ENCODE peak calls at places on chromosomes 5 and 9, in seven cellular contexts. One of them, this sample, is unnamed.

GRCh38 chr5:1975898-1976765 is 93.4 kb upstream of the IRX4 start:
- DNase-seq in mammary epithelial cell: peak
- DNase-seq in neural progenitor cell: no peak
- DNase-seq in dorsolateral prefrontal cortex: no peak
- DNase-seq in uterus: no peak
- DNase-seq in CD8-positive, alpha-beta T cell: no peak
- DNase-seq in right atrium auricular region: no peak
- DNase-seq in this sample: no peak

GRCh38 chr5:51669095-51669494 is 285.8 kb downstream of the ISL1 start:
- DNase-seq in neural progenitor cell: no peak
- DNase-seq in mammary epithelial cell: no peak
- DNase-seq in uterus: no peak
- DNase-seq in right atrium auricular region: no peak
- DNase-seq in CD8-positive, alpha-beta T cell: no peak
- DNase-seq in dorsolateral prefrontal cortex: no peak
- DNase-seq in this sample: no peak

GRCh38 chr5:73816656-73817420 is 190.8 kb downstream of the ARHGEF28 start:
- DNase-seq in uterus: no peak
- DNase-seq in CD8-positive, alpha-beta T cell: no peak
- DNase-seq in neural progenitor cell: no peak
- DNase-seq in mammary epithelial cell: peak
- DNase-seq in dorsolateral prefrontal cortex: no peak
- DNase-seq in right atrium auricular region: no peak
- DNase-seq in this sample: peak

GRCh38 chr5:82521431-82522051 is 243.4 kb upstream of the RPS23 start:
- DNase-seq in neural progenitor cell: no peak
- DNase-seq in mammary epithelial cell: peak
- DNase-seq in dorsolateral prefrontal cortex: no peak
- DNase-seq in CD8-positive, alpha-beta T cell: no peak
- DNase-seq in uterus: no peak
- DNase-seq in right atrium auricular region: no peak
- DNase-seq in this sample: no peak

GRCh38 chr5:72244862-72245371 is 75.1 kb downstream of the MRPS27 start:
- DNase-seq in dorsolateral prefrontal cortex: no peak
- DNase-seq in neural progenitor cell: peak
- DNase-seq in CD8-positive, alpha-beta T cell: no peak
- DNase-seq in right atrium auricular region: no peak
- DNase-seq in mammary epithelial cell: no peak
- DNase-seq in uterus: no peak
- DNase-seq in this sample: no peak

GRCh38 chr5:83306572-83307241 is 164.8 kb upstream of the VCAN start:
- DNase-seq in mammary epithelial cell: peak
- DNase-seq in neural progenitor cell: no peak
- DNase-seq in CD8-positive, alpha-beta T cell: no peak
- DNase-seq in right atrium auricular region: peak
- DNase-seq in dorsolateral prefrontal cortex: no peak
- DNase-seq in uterus: no peak
- DNase-seq in this sample: peak

GRCh38 chr5:28810751-28811136 is 1772.4 kb upstream of the CDH9 start:
- DNase-seq in uterus: no peak
- DNase-seq in neural progenitor cell: no peak
- DNase-seq in dorsolateral prefrontal cortex: no peak
- DNase-seq in right atrium auricular region: no peak
- DNase-seq in mammary epithelial cell: no peak
- DNase-seq in CD8-positive, alpha-beta T cell: no peak
- DNase-seq in this sample: no peak

GRCh38 chr5:38367410-38367809 is 109.1 kb downstream of the EGFLAM start:
- DNase-seq in dorsolateral prefrontal cortex: no peak
- DNase-seq in uterus: no peak
- DNase-seq in CD8-positive, alpha-beta T cell: no peak
- DNase-seq in right atrium auricular region: no peak
- DNase-seq in neural progenitor cell: no peak
- DNase-seq in mammary epithelial cell: no peak
- DNase-seq in this sample: no peak

GRCh38 chr5:154663424-154663823 is 91.8 kb upstream of the LARP1 start:
- DNase-seq in neural progenitor cell: no peak
- DNase-seq in mammary epithelial cell: no peak
- DNase-seq in right atrium auricular region: no peak
- DNase-seq in uterus: no peak
- DNase-seq in dorsolateral prefrontal cortex: no peak
- DNase-seq in CD8-positive, alpha-beta T cell: no peak
- DNase-seq in this sample: no peak

GRCh38 chr5:130109152-130109551 is 204.9 kb downstream of the CHSY3 start:
- DNase-seq in right atrium auricular region: no peak
- DNase-seq in CD8-positive, alpha-beta T cell: no peak
- DNase-seq in neural progenitor cell: peak
- DNase-seq in dorsolateral prefrontal cortex: no peak
- DNase-seq in mammary epithelial cell: peak
- DNase-seq in uterus: no peak
- DNase-seq in this sample: no peak

GRCh38 chr5:149203896-149204544 is 62.7 kb downstream of the ABLIM3 start:
- DNase-seq in mammary epithelial cell: peak
- DNase-seq in uterus: no peak
- DNase-seq in CD8-positive, alpha-beta T cell: no peak
- DNase-seq in right atrium auricular region: no peak
- DNase-seq in neural progenitor cell: no peak
- DNase-seq in dorsolateral prefrontal cortex: no peak
- DNase-seq in this sample: no peak

GRCh38 chr5:159877894-159878448 is 38.3 kb upstream of the ADRA1B start:
- DNase-seq in right atrium auricular region: no peak
- DNase-seq in CD8-positive, alpha-beta T cell: no peak
- DNase-seq in uterus: peak
- DNase-seq in dorsolateral prefrontal cortex: peak
- DNase-seq in neural progenitor cell: no peak
- DNase-seq in mammary epithelial cell: no peak
- DNase-seq in this sample: no peak

GRCh38 chr9:98146101-98146991 is 27.3 kb upstream of the TRIM14 start:
- DNase-seq in mammary epithelial cell: peak
- DNase-seq in uterus: no peak
- DNase-seq in right atrium auricular region: no peak
- DNase-seq in neural progenitor cell: peak
- DNase-seq in dorsolateral prefrontal cortex: no peak
- DNase-seq in CD8-positive, alpha-beta T cell: no peak
- DNase-seq in this sample: no peak

GRCh38 chr5:55062039-55062779 is 38.2 kb downstream of the GZMK start:
- DNase-seq in right atrium auricular region: no peak
- DNase-seq in CD8-positive, alpha-beta T cell: peak
- DNase-seq in mammary epithelial cell: no peak
- DNase-seq in uterus: no peak
- DNase-seq in dorsolateral prefrontal cortex: no peak
- DNase-seq in neural progenitor cell: no peak
- DNase-seq in this sample: no peak

GRCh38 chr5:178238711-178239592 is 6.3 kb upstream of the PHYKPL start:
- DNase-seq in right atrium auricular region: no peak
- DNase-seq in mammary epithelial cell: no peak
- DNase-seq in dorsolateral prefrontal cortex: no peak
- DNase-seq in CD8-positive, alpha-beta T cell: peak
- DNase-seq in uterus: no peak
- DNase-seq in neural progenitor cell: no peak
- DNase-seq in this sample: no peak

GRCh38 chr5:103674321-103674720 is 111.7 kb upstream of the NUDT12 start:
- DNase-seq in neural progenitor cell: no peak
- DNase-seq in dorsolateral prefrontal cortex: no peak
- DNase-seq in right atrium auricular region: no peak
- DNase-seq in mammary epithelial cell: no peak
- DNase-seq in uterus: no peak
- DNase-seq in CD8-positive, alpha-beta T cell: no peak
- DNase-seq in this sample: no peak

GRCh38 chr5:1471997-1472963 is 27.0 kb upstream of the SLC6A3 start:
- DNase-seq in right atrium auricular region: no peak
- DNase-seq in neural progenitor cell: no peak
- DNase-seq in CD8-positive, alpha-beta T cell: no peak
- DNase-seq in mammary epithelial cell: no peak
- DNase-seq in dorsolateral prefrontal cortex: peak
- DNase-seq in uterus: peak
- DNase-seq in this sample: no peak

GRCh38 chr9:134839441-134840125 is 41.0 kb upstream of the FCN2 start:
- DNase-seq in uterus: no peak
- DNase-seq in mammary epithelial cell: no peak
- DNase-seq in dorsolateral prefrontal cortex: no peak
- DNase-seq in neural progenitor cell: peak
- DNase-seq in right atrium auricular region: no peak
- DNase-seq in CD8-positive, alpha-beta T cell: no peak
- DNase-seq in this sample: no peak

GRCh38 chr5:128869970-128870747 is 95.1 kb upstream of the SLC27A6 start:
- DNase-seq in neural progenitor cell: peak
- DNase-seq in right atrium auricular region: no peak
- DNase-seq in uterus: no peak
- DNase-seq in mammary epithelial cell: no peak
- DNase-seq in CD8-positive, alpha-beta T cell: no peak
- DNase-seq in dorsolateral prefrontal cortex: no peak
- DNase-seq in this sample: no peak

GRCh38 chr5:134527961-134528424 is 2.5 kb downstream of the JADE2 start:
- DNase-seq in uterus: no peak
- DNase-seq in right atrium auricular region: no peak
- DNase-seq in mammary epithelial cell: no peak
- DNase-seq in CD8-positive, alpha-beta T cell: no peak
- DNase-seq in dorsolateral prefrontal cortex: no peak
- DNase-seq in neural progenitor cell: no peak
- DNase-seq in this sample: no peak

GRCh38 chr9:77964258-77964657 is 67.4 kb downstream of the GNAQ start:
- DNase-seq in uterus: no peak
- DNase-seq in neural progenitor cell: no peak
- DNase-seq in right atrium auricular region: no peak
- DNase-seq in CD8-positive, alpha-beta T cell: no peak
- DNase-seq in dorsolateral prefrontal cortex: no peak
- DNase-seq in mammary epithelial cell: no peak
- DNase-seq in this sample: no peak

GRCh38 chr9:119811030-119811429 is 441.8 kb upstream of the BRINP1 start:
- DNase-seq in neural progenitor cell: no peak
- DNase-seq in uterus: no peak
- DNase-seq in right atrium auricular region: no peak
- DNase-seq in mammary epithelial cell: no peak
- DNase-seq in CD8-positive, alpha-beta T cell: no peak
- DNase-seq in dorsolateral prefrontal cortex: no peak
- DNase-seq in this sample: no peak

GRCh38 chr9:78668148-78668825 is 371.4 kb downstream of the PSAT1 start:
- DNase-seq in uterus: no peak
- DNase-seq in dorsolateral prefrontal cortex: no peak
- DNase-seq in right atrium auricular region: no peak
- DNase-seq in mammary epithelial cell: peak
- DNase-seq in neural progenitor cell: no peak
- DNase-seq in CD8-positive, alpha-beta T cell: no peak
- DNase-seq in this sample: no peak

GRCh38 chr5:143554194-143554717 is 150.8 kb upstream of the NR3C1 start:
- DNase-seq in neural progenitor cell: no peak
- DNase-seq in mammary epithelial cell: peak
- DNase-seq in uterus: no peak
- DNase-seq in dorsolateral prefrontal cortex: no peak
- DNase-seq in right atrium auricular region: no peak
- DNase-seq in CD8-positive, alpha-beta T cell: no peak
- DNase-seq in this sample: peak

GRCh38 chr9:129626079-129626943 is at the start of gene NTMT1:
- DNase-seq in right atrium auricular region: peak
- DNase-seq in neural progenitor cell: peak
- DNase-seq in mammary epithelial cell: peak
- DNase-seq in dorsolateral prefrontal cortex: peak
- DNase-seq in CD8-positive, alpha-beta T cell: peak
- DNase-seq in uterus: peak
- DNase-seq in this sample: no peak

GRCh38 chr5:169183581-169183980 is 117.4 kb downstream of the SLIT3 start:
- DNase-seq in CD8-positive, alpha-beta T cell: no peak
- DNase-seq in right atrium auricular region: no peak
- DNase-seq in mammary epithelial cell: no peak
- DNase-seq in uterus: no peak
- DNase-seq in neural progenitor cell: no peak
- DNase-seq in dorsolateral prefrontal cortex: no peak
- DNase-seq in this sample: no peak

GRCh38 chr9:113985968-113986585 is 92.0 kb downstream of the AMBP start:
- DNase-seq in neural progenitor cell: no peak
- DNase-seq in CD8-positive, alpha-beta T cell: no peak
- DNase-seq in uterus: no peak
- DNase-seq in mammary epithelial cell: no peak
- DNase-seq in dorsolateral prefrontal cortex: no peak
- DNase-seq in right atrium auricular region: no peak
- DNase-seq in this sample: no peak

GRCh38 chr5:158514353-158514960 is 585.3 kb downstream of the EBF1 start:
- DNase-seq in neural progenitor cell: no peak
- DNase-seq in mammary epithelial cell: peak
- DNase-seq in uterus: no peak
- DNase-seq in CD8-positive, alpha-beta T cell: no peak
- DNase-seq in right atrium auricular region: no peak
- DNase-seq in dorsolateral prefrontal cortex: no peak
- DNase-seq in this sample: no peak

GRCh38 chr5:106267256-106267655 is 1403.5 kb downstream of the EFNA5 start:
- DNase-seq in uterus: no peak
- DNase-seq in mammary epithelial cell: no peak
- DNase-seq in dorsolateral prefrontal cortex: no peak
- DNase-seq in neural progenitor cell: no peak
- DNase-seq in right atrium auricular region: no peak
- DNase-seq in CD8-positive, alpha-beta T cell: no peak
- DNase-seq in this sample: no peak

GRCh38 chr5:106269252-106269843 is 1401.4 kb downstream of the EFNA5 start:
- DNase-seq in neural progenitor cell: peak
- DNase-seq in mammary epithelial cell: peak
- DNase-seq in right atrium auricular region: no peak
- DNase-seq in CD8-positive, alpha-beta T cell: no peak
- DNase-seq in dorsolateral prefrontal cortex: no peak
- DNase-seq in uterus: no peak
- DNase-seq in this sample: no peak
- TF ChIP-seq CTCF in neural progenitor cell: peak
- TF ChIP-seq CTCF in mammary epithelial cell: peak
- TF ChIP-seq CTCF in right atrium auricular region: peak
- TF ChIP-seq CTCF in CD8-positive, alpha-beta T cell: no peak
- TF ChIP-seq CTCF in dorsolateral prefrontal cortex: peak
- TF ChIP-seq CTCF in uterus: no peak
- TF ChIP-seq CTCF in this sample: peak

GRCh38 chr9:14466828-14467227 is 152.9 kb upstream of the NFIB start:
- DNase-seq in right atrium auricular region: no peak
- DNase-seq in neural progenitor cell: no peak
- DNase-seq in CD8-positive, alpha-beta T cell: no peak
- DNase-seq in mammary epithelial cell: no peak
- DNase-seq in dorsolateral prefrontal cortex: no peak
- DNase-seq in uterus: no peak
- DNase-seq in this sample: no peak
- H3K27ac ChIP-seq in right atrium auricular region: no peak
- H3K27ac ChIP-seq in neural progenitor cell: no peak
- H3K27ac ChIP-seq in CD8-positive, alpha-beta T cell: no peak
- H3K27ac ChIP-seq in mammary epithelial cell: no peak
- H3K27ac ChIP-seq in dorsolateral prefrontal cortex: no peak
- H3K27ac ChIP-seq in uterus: no peak
- H3K27ac ChIP-seq in this sample: no peak

DNA sequence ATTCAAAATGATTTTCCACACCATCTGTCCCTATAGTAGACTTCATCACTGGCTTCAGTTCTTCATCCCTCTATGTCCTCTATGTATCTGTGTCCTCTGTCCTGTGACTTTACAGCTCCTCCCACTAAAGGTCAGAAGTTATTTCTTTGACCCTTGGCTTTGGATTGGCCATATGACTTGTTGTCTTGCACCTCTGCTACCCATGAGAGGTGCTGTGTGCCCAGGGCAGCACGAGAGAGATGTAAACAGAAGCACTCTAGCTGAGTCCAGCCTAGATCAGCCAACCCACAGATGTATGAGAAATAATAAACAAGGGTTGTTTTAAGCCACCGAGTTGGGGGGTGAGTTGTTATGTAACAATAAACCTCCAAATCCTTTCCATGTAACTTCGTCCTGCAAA is 63.4 kb upstream of the ENTREP1 start:
- DNase-seq in CD8-positive, alpha-beta T cell: no peak
- DNase-seq in mammary epithelial cell: no peak
- DNase-seq in right atrium auricular region: no peak
- DNase-seq in uterus: no peak
- DNase-seq in neural progenitor cell: no peak
- DNase-seq in dorsolateral prefrontal cortex: no peak
- DNase-seq in this sample: no peak
- TF ChIP-seq CTCF in CD8-positive, alpha-beta T cell: no peak
- TF ChIP-seq CTCF in mammary epithelial cell: no peak
- TF ChIP-seq CTCF in right atrium auricular region: no peak
- TF ChIP-seq CTCF in uterus: no peak
- TF ChIP-seq CTCF in neural progenitor cell: no peak
- TF ChIP-seq CTCF in dorsolateral prefrontal cortex: no peak
- TF ChIP-seq CTCF in this sample: no peak

GRCh38 chr5:109713453-109713852 is 23.7 kb downstream of the MAN2A1 start:
- DNase-seq in CD8-positive, alpha-beta T cell: no peak
- DNase-seq in neural progenitor cell: no peak
- DNase-seq in right atrium auricular region: no peak
- DNase-seq in mammary epithelial cell: no peak
- DNase-seq in uterus: no peak
- DNase-seq in dorsolateral prefrontal cortex: no peak
- DNase-seq in this sample: no peak
- H3K27ac ChIP-seq in CD8-positive, alpha-beta T cell: no peak
- H3K27ac ChIP-seq in neural progenitor cell: no peak
- H3K27ac ChIP-seq in right atrium auricular region: no peak
- H3K27ac ChIP-seq in mammary epithelial cell: no peak
- H3K27ac ChIP-seq in uterus: no peak
- H3K27ac ChIP-seq in dorsolateral prefrontal cortex: peak
- H3K27ac ChIP-seq in this sample: no peak

This sample was measured in AG04450.